ENCODE peak calls at places on chromosome 6, in five cellular contexts. E is GM12892, J is spleen, L is esophagus muscularis mucosa, T is prostate gland. U is an unnamed sample.

GRCh38 chr6:135496805-135497411 is 632 bp downstream of the AHI1 start:
- DNase-seq in E (no peak), J (no peak), L (no peak), T (no peak), U (no peak)

GRCh38 chr6:49919261-49919660 is 44.7 kb downstream of the DEFB114 start:
- DNase-seq in E (no peak), J (no peak), L (no peak), T (no peak), U (no peak)

GRCh38 chr6:47235964-47236760 is 73.5 kb downstream of the TNFRSF21 start:
- DNase-seq in E (no peak), J (no peak), L (no peak), T (peak), U (no peak)

GRCh38 chr6:41732601-41733348 is 2.6 kb downstream of the TFEB start:
- DNase-seq in E (peak), J (peak), L (no peak), T (peak), U (peak)

GRCh38 chr6:170433163-170434095 is 119.7 kb downstream of the PSMB1 start:
- DNase-seq in E (no peak), J (no peak), L (peak), T (no peak), U (no peak)

GRCh38 chr6:38577492-38577891 is 62.2 kb downstream of the BTBD9 start:
- DNase-seq in E (no peak), J (no peak), L (no peak), T (no peak), U (no peak)

GRCh38 chr6:96015791-96016776 is at the start of gene FUT9:
- DNase-seq in E (no peak), J (peak), L (no peak), T (peak), U (no peak)

GRCh38 chr6:99066041-99066440 is 118.3 kb upstream of the FBXL4 start:
- DNase-seq in E (no peak), J (no peak), L (no peak), T (no peak), U (no peak)

GRCh38 chr6:160730911-160731310 is 28.9 kb downstream of the PLG start:
- DNase-seq in E (no peak), J (no peak), L (peak), T (no peak), U (no peak)

GRCh38 chr6:41430875-41431274 is 95.5 kb downstream of the NCR2 start:
- DNase-seq in E (no peak), J (no peak), L (no peak), T (no peak), U (no peak)

GRCh38 chr6:2580996-2581395 is 169.7 kb downstream of the MYLK4 start:
- DNase-seq in E (no peak), J (no peak), L (peak), T (no peak), U (no peak)

GRCh38 chr6:47290124-47290834 is 19.4 kb downstream of the TNFRSF21 start:
- DNase-seq in E (no peak), J (no peak), L (peak), T (no peak), U (no peak)

GRCh38 chr6:35213824-35214756 is at the start of gene SCUBE3:
- DNase-seq in E (peak), J (no peak), L (no peak), T (no peak), U (peak)

GRCh38 chr6:114108119-114109002 is 137.4 kb upstream of the HDAC2 start:
- DNase-seq in E (no peak), J (no peak), L (no peak), T (peak), U (no peak)

GRCh38 chr6:42564496-42564890 is 664 bp downstream of the UBR2 start:
- DNase-seq in E (no peak), J (no peak), L (no peak), T (no peak), U (no peak)

GRCh38 chr6:34246563-34247391 is 2.0 kb downstream of the SMIM29 start:
- DNase-seq in E (peak), J (peak), L (no peak), T (no peak), U (no peak)

DNA sequence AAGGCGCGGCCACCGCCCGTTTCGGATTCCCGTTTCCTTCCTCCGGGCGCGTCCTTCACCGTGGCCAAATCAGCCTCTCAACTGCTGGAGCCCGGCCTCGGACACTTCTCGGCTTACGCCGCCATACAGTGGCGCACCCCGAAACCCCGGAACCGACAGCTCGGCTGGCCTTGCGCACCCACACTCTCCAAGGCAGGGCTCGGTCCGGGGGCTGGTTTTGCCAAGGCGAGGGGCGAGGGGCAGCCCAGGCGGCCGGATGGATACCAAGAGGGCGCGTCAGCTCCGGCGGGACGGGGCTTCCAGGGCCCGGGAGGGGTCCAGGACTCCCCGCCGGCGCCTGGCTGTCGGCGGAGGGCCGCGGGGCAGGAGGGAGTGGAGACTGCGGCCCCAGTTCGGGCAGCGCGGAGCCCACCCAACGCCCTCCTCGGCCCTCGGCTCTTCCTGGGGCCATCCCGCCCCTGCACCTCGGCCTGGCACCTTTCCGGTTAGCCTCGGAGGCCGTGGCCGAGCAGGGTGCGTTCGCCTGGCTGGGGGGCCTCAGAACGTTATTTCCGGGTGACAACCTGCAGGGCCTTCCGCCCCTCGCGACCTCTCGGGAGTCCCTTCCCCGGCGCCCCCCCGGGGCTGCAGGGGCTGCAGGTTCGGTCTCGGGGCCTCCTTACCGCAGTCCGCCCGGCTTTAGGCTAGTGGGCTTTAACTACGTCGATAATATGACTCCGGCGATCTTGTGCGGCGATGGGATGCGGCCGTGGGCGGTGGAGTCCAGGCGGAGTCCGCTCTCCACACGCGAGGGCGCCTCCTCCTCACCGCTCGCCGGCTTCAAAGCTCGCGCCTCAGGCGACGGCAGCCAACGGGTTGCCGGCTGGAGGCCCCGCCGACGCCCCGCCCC is 697 bp upstream of the CEP43 start:
- DNase-seq in E (no peak), J (peak), L (peak), T (peak), U (no peak)
- TF ChIP-seq POLR2AphosphoS5 in E (no peak), J (no peak), L (no peak), T (no peak), U (no peak)

GRCh38 chr6:132664309-132665034 is 5.5 kb upstream of the TAAR1 start:
- DNase-seq in E (no peak), J (no peak), L (no peak), T (no peak), U (no peak)

GRCh38 chr6:132661906-132662305 is 2.9 kb upstream of the TAAR1 start:
- DNase-seq in E (no peak), J (no peak), L (no peak), T (no peak), U (no peak)

GRCh38 chr6:132659082-132659481 is at the start of gene TAAR1:
- DNase-seq in E (no peak), J (no peak), L (no peak), T (no peak), U (no peak)

GRCh38 chr6:132666118-132666517 is 7.1 kb upstream of the TAAR1 start:
- DNase-seq in E (no peak), J (no peak), L (no peak), T (no peak), U (no peak)

DNA sequence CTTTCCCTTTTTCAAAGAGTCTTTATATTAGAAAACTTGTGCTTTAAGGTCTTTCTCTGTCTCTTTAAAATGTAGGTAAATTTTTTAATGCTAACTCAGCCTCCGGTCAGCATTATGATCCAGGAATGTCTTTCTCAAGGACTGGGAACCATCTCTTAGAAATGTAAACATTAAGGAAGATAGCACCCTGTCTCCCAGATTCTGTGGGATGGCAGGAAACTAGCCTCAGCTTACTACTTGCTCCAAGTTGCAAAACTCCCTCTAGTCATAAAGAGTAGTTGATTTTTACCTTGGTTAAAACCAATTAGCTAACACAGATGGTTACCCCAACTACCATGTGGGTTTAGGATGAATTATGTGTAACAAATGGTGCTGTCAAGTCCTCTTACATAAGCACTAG is 4.7 kb upstream of the TAAR1 start:
- DNase-seq in E (no peak), J (no peak), L (no peak), T (no peak), U (no peak)
- TF ChIP-seq POLR2A in E (no peak), J (no peak), L (no peak), T (no peak), U (no peak)

DNA sequence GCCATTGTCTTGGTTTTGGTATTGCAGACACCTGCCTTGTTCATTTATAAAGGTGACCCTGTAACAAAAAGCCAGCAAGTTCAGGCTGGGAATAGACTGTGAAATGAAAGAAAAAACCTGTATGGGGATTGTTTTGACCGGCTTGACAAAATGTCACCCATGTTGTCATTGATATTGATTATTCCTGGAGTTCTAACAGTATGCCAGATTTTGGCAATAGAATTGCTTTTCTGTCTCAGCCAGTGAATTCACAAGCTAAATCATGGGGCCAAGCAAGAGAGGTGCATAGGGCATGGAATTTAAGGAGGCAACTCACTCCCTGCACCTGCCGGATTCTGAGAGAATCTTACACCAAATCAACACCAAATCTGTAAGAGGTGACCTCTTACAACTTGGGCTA is 118.6 kb downstream of the SASH1 start:
- DNase-seq in E (no peak), J (no peak), L (no peak), T (no peak), U (no peak)
- TF ChIP-seq POLR2AphosphoS5 in E (no peak), J (no peak), L (no peak), T (no peak), U (no peak)

DNA sequence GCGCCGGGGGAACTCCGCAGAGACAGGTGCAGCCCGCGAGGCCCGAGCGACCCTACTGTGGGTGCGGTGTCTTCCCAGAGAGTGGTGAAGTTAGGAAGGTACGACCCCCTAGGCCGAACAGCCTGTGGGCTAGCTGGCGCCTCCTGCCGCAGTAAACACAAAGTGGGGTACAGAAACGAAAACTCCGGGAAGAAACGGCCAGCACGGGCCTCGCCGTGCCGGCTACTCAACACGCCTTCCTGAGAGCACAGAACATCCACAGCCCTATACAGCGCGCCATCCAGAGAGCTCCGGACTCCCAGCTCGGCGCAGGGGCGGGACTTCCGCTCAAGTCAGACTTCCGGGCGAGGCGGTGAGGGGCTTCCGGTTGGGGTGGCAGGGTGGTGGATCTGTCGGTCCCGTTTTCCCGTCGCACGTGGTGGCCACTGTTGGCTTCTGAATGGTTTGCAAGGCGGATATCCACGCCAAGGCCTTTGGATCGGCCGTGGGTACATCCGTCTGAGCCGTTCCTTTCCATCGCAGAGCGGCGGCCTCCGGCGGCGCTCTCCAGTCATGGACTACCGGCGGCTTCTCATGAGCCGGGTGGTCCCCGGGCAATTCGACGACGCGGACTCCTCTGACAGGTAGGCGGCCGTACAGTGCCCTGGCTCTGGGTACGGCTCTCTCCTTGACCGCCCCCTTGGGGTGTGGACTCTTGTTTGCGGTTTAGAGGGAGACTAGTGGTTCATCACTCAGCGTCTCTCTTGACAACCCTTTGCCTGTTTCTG is at the start of the genes CAGE1 and RIOK1:
- DNase-seq in E (peak), J (peak), L (peak), T (peak), U (peak)
- TF ChIP-seq POLR2A in E (peak), J (peak), L (peak), T (peak), U (peak)

DNA sequence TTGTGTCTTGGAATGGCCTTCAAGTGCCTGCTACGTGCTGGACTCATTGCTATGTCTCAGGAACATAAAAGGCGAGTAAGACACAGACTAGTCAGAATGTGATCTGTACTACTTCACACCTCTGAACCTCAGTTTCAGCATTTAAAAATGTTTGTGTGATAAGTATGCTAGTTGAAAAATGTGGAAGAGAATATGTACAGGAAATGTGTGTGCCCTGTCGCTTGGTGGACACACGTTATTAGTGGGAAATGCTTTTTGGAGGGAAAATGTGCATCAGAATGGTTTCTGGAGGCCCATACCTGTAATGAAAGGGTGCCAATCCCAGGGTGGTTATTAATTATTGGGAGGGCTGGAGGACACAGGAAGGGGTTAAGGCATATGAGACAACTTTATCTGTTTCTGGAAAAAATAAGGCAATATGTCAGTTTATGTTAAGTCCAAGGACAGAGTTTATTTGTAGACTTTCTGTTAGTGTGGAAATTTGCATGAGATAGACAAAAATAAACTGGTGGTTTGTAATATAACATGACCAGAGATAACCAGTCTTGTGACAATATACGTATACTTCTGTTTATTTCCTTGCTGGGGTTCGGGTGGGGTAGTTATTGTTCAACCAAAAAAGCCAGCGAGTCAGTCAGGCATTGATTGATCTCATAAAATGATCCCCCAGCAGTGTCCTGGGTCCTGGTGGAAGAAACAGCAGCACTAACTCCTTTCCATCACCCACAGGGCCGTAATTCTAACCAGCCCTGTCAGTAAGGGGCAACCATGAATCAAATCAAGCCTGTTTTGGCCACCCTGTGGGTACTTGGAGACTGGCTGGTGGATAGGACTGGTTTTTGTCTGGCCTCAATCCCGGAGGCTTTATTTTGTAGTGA is 117.9 kb downstream of the JARID2 start:
- DNase-seq in E (no peak), J (no peak), L (no peak), T (no peak), U (no peak)
- TF ChIP-seq POLR2AphosphoS5 in E (no peak), J (no peak), L (no peak), T (no peak), U (peak)